ENCODE peak calls at places on chromosome 18, in five cellular contexts. V is A549, C is GM12892, B is K562, N is tibial nerve. R is an unnamed sample.

GRCh38 chr18:56298935-56299334 is 339.5 kb downstream of the TXNL1 start:
- DNase-seq in V (peak), B (peak), C (no peak), N (no peak), R (no peak)

GRCh38 chr18:23880931-23881330 is 133.6 kb upstream of the TTC39C start:
- DNase-seq in C (no peak), V (no peak), N (no peak), B (no peak), R (no peak)

GRCh38 chr18:22604390-22604985 is 186.8 kb upstream of the CTAGE1 start:
- DNase-seq in V (no peak), B (no peak), N (no peak), C (no peak), R (peak)

GRCh38 chr18:54023471-54023870 is 201.0 kb downstream of the MBD2 start:
- DNase-seq in B (no peak), C (no peak), V (no peak), N (no peak), R (no peak)

GRCh38 chr18:28269750-28270149 is 92.8 kb upstream of the CDH2 start:
- DNase-seq in B (no peak), C (no peak), V (no peak), N (no peak), R (no peak)

GRCh38 chr18:489244-490023 is 11.1 kb downstream of the COLEC12 start:
- DNase-seq in C (no peak), N (no peak), B (no peak), V (no peak), R (no peak)

GRCh38 chr18:56747032-56747658 is 96.0 kb downstream of the WDR7 start:
- DNase-seq in C (no peak), V (no peak), B (no peak), N (no peak), R (no peak)

GRCh38 chr18:10413722-10414121 is 40.7 kb upstream of the APCDD1 start:
- DNase-seq in C (no peak), N (no peak), B (no peak), V (no peak), R (no peak)

GRCh38 chr18:22999212-22999611 is 66.1 kb downstream of the RBBP8 start:
- DNase-seq in C (no peak), B (no peak), V (no peak), N (no peak), R (no peak)

GRCh38 chr18:45664824-45665763 is 49.8 kb downstream of the SLC14A2 start:
- DNase-seq in N (peak), B (peak), V (peak), C (no peak), R (no peak)
- TF ChIP-seq POLR2A in N (no peak), B (no peak), V (no peak), C (no peak), R (no peak)

DNA sequence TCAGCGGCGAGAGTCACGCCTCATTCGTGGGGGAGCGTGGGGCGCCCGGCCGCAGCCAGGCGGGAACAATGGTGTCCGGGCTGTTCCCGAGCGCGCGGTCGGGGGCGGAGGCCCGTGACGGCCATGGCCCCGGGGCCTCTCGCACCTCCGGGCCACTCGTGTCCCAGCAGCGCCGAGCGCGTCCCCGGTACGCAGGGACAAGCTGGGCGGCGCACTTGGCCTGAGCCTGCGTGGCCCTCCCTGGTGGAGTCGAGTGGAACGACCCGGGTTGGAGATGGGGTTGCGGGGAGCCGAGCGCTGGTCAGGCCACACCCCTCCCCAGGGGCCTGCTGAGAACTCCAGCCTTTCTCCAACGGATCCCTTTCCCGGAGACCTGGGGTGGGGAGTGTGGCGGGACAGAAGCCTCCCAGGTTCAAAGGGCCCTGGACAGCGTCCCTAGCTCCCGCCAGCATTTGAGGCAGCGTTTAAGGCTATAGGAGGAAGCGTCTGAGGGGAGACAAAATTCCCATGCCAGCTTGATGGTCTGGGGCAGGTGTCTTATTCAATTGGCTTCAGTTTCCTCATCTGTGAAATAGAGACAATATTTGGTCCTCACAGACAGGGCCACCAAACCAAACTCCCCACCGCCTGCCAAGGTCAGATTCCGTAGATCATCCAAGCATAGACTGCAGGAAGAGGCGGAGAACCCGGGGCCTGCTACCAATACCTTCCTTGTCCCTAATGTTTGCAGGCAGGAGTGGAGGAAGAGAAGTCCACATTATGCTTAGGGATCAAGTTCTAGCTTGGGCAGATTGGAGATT is 545 bp downstream of the CNDP2 start:
- DNase-seq in C (no peak), V (peak), B (peak), N (no peak), R (peak)
- TF ChIP-seq POLR2A in C (peak), V (no peak), B (no peak), N (no peak), R (peak)

GRCh38 chr18:79483971-79484491 is 88.3 kb downstream of the NFATC1 start:
- DNase-seq in B (no peak), C (no peak), N (no peak), V (no peak), R (no peak)

GRCh38 chr18:79487198-79488165 is 91.8 kb downstream of the NFATC1 start:
- DNase-seq in B (no peak), V (no peak), N (no peak), C (no peak), R (no peak)

GRCh38 chr18:79484661-79485621 is 89.2 kb downstream of the NFATC1 start:
- DNase-seq in N (no peak), V (no peak), B (no peak), C (no peak), R (peak)

GRCh38 chr18:79486356-79487197 is 90.8 kb downstream of the NFATC1 start:
- DNase-seq in B (no peak), V (no peak), C (no peak), N (no peak), R (peak)

GRCh38 chr18:79485788-79486355 is 90.1 kb downstream of the NFATC1 start:
- DNase-seq in N (no peak), V (no peak), C (no peak), B (no peak), R (no peak)
- TF ChIP-seq POLR2A in N (no peak), V (no peak), C (no peak), B (no peak), R (no peak)

DNA sequence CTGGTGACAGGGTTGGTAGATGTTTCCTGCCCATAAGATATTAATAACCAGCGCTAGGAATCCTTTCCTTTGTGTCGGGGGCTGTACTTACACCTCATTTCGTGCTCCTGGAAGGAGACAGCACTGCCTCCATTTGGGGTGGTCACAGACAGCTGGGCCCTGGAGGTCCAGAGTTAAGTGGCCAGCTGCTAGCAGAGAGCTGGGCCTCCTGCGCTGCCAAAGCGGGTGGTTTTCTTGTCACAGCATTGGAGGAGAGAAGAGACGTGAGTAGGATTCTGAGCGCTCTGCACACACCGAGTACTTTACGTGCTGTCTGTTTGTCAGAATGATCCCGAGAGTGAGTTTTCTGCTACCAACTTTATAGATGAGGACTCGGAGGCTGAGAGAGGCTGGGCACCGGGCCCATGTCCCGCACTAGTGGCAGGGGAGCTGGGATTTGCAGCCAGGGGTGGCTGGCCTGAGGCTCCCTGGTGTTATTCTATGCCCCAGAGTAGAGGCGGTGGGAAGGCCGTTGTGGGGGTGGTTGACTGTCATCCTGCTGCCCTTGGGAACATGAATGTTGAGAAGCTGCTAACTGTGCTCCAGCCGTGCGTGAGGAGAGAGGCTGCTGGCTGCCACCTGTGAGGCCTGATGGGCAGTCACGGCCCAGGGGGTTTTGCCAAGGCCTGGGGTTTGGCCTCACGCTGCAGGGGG is 36.2 kb upstream of the MBP start:
- DNase-seq in V (no peak), B (no peak), N (no peak), C (no peak), R (no peak)
- TF ChIP-seq POLR2A in V (no peak), B (no peak), N (no peak), C (no peak), R (no peak)

DNA sequence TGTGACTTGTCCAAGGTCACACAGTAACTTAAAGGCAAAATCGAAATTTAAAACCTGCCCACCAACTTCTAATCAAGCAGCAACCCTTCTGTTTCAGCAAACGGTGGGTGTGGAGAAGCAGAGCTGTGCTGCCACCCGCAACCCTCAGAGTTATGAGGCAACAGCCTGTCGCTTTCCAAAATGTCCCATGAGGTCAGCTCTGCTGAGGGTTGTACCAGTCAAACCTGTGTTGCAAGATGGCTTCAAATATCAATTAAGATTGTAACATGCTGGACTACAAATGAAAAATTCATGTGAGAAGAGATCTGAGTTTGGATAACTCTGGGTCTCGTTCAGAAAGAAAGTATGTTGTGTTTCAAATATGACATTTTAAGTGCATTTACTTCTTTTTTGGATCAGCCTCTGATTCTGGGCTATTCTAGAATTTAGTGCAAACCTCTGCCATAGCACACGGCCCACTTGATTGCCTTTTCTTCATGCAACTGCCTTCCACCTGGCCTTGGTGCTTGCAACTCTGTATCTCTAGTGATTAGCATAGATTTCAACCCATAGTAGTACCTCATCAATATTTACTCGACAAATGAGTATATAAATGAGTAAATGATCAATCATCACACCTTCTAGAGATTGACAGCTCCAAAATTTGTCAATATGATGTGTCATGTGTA is 69.3 kb downstream of the TIMM21 start:
- DNase-seq in C (no peak), B (no peak), N (no peak), V (no peak), R (no peak)
- TF ChIP-seq POLR2A in C (no peak), B (no peak), N (no peak), V (no peak), R (no peak)

DNA sequence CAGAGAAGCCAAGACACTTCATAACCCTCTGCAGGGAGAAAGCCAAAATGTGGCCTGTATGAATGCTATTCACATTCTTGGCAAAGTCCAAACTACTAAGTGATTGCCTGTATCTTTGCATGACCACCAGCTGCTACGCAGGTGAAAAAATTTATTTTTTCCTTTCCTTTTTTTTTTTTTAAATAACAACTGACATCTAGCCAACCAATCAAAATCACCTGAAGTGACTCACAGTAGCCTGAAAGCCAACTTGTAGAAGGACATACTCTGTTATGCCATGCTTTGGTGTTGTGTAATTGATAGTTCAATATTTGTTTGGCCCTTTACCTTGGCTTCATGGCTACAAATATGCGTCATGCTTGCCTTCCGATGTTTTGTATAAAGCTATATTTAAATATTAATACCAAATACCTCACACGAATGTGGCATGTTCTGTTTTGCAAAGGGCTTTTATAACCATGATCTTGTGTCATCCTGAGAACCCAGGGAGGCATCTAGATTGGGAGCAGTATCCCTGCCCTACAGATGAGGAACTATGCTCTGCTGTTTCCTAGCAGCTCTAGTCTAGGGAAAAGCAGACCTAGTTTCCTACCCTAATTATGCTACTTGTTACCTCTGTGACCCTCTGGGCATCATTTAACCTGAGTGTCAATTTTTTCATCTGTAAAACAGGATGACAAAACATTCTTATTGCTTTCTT is 102.1 kb downstream of the MYOM1 start:
- DNase-seq in B (no peak), V (peak), C (no peak), N (no peak), R (no peak)
- TF ChIP-seq POLR2A in B (no peak), V (no peak), C (no peak), N (no peak), R (no peak)

DNA sequence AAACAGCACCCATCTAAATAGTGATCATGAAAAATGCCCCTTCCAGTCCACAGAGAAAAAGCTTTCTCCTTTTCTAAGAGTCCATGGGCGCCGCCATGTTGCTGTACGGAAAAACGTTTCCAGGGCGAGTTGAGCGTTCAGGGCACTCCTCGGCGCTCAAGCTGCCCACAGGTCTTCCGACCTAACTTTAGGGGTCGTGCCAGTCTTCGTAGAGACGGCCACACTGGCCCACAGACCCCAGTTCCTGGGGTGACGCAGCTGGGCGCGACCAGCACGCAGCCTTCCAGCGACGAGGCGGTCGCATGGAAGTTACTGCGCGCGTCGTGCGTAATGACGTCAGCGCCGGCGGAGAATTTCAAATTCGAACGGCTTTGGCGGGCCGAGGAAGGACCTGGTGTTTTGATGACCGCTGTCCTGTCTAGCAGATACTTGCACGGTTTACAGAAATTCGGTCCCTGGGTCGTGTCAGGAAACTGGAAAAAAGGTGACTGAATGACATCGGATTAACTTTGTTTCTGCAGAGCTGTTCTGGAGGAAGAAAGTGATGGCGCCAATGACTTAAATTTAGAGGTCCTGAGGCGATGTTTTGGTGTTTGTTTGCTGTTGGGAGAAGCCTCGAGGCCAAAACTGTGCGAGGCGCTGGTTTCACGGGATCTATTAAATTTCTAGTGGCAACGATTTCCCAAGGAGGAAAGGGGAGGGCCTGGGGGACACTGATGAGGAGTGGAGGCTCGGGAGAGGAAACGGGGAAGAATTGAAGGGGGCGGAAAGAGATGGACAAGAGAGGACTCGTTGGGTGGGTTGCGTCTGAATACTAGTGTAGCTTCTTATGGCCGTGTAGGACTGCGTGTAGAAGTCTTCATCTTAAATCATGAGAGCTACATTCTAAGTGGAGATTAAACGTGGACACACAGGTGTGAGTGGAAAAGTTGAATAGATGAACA is at the start of the genes METTL4 and NDC80:
- DNase-seq in B (peak), V (peak), N (peak), C (peak), R (peak)
- TF ChIP-seq POLR2A in B (peak), V (peak), N (no peak), C (peak), R (peak)

R was measured in upper lobe of left lung.